ENCODE peak calls at places on chromosomes 3 and 15, in ten cellular contexts. O is A549, B is sigmoid colon, V is suprapubic skin, P is ovary, N is tibial nerve, Q is transverse colon, H is K562, X is GM12878, G is H1. J is an unnamed sample.

GRCh38 chr3:173411288-173412064 is 13.9 kb downstream of the NLGN1 start:
- DNase-seq in O (peak), B (no peak), V (no peak), P (no peak), N (peak), Q (no peak), H (no peak), X (no peak), G (no peak), J (no peak)

GRCh38 chr15:66993090-66993489 is 72.3 kb upstream of the SMAD3 start:
- DNase-seq in O (no peak), B (no peak), V (no peak), P (no peak), N (no peak), Q (no peak), H (no peak), X (no peak), G (no peak), J (no peak)

GRCh38 chr3:9770276-9770812 is 597 bp upstream of the CAMK1 start:
- DNase-seq in O (peak), B (peak), V (peak), P (peak), N (peak), Q (peak), H (no peak), X (no peak), G (peak), J (peak)

GRCh38 chr3:100556656-100557310 is 52.6 kb upstream of the ADGRG7 start:
- DNase-seq in O (no peak), B (no peak), V (no peak), P (no peak), N (peak), Q (no peak), H (no peak), X (no peak), G (no peak), J (no peak)

GRCh38 chr3:64251019-64251418 is 25.8 kb upstream of the PRICKLE2 start:
- DNase-seq in O (peak), B (no peak), V (no peak), P (no peak), N (no peak), Q (no peak), H (no peak), X (no peak), G (no peak), J (no peak)

GRCh38 chr3:110900583-110900982 is 171.0 kb upstream of the NECTIN3 start:
- DNase-seq in O (no peak), B (no peak), V (no peak), P (no peak), N (no peak), Q (no peak), H (no peak), X (no peak), G (no peak), J (no peak)

GRCh38 chr15:90020041-90020735 is 19.1 kb downstream of the ZNF710 start:
- DNase-seq in O (no peak), B (peak), V (no peak), P (no peak), N (no peak), Q (peak), H (no peak), X (no peak), G (no peak), J (no peak)

GRCh38 chr3:181711325-181712135 is at the start of gene SOX2:
- DNase-seq in O (peak), B (peak), V (no peak), P (no peak), N (no peak), Q (peak), H (peak), X (no peak), G (peak), J (peak)

GRCh38 chr3:177792363-177793030 is 595.2 kb upstream of the TBL1XR1 start:
- DNase-seq in O (no peak), B (no peak), V (no peak), P (no peak), N (no peak), Q (no peak), H (no peak), X (no peak), G (no peak), J (no peak)

GRCh38 chr3:33717616-33717865 is 513 bp downstream of the CLASP2 start:
- DNase-seq in O (no peak), B (peak), V (no peak), P (peak), N (peak), Q (peak), H (peak), X (no peak), G (no peak), J (peak)

GRCh38 chr15:51667478-51667877 is 13.8 kb upstream of the SCG3 start:
- DNase-seq in O (no peak), B (no peak), V (no peak), P (no peak), N (no peak), Q (no peak), H (no peak), X (no peak), G (no peak), J (no peak)

GRCh38 chr3:40309925-40310635 is 573 bp downstream of the EIF1B start:
- DNase-seq in O (peak), B (peak), V (peak), P (peak), N (peak), Q (peak), H (peak), X (no peak), G (peak), J (peak)

GRCh38 chr3:129383292-129383860 is 45.1 kb downstream of the EFCAB12 start:
- DNase-seq in O (peak), B (no peak), V (no peak), P (peak), N (peak), Q (peak), H (peak), X (no peak), G (peak), J (peak)

GRCh38 chr3:14478943-14479550 is 61.1 kb downstream of the GRIP2 start:
- DNase-seq in O (no peak), B (no peak), V (no peak), P (peak), N (no peak), Q (no peak), H (no peak), X (no peak), G (no peak), J (no peak)

GRCh38 chr3:39286771-39287170 is 6.9 kb upstream of the CX3CR1 start:
- DNase-seq in O (no peak), B (no peak), V (no peak), P (no peak), N (no peak), Q (no peak), H (no peak), X (no peak), G (no peak), J (no peak)

GRCh38 chr3:100737334-100737733 is 28.0 kb downstream of the TFG start:
- DNase-seq in O (peak), B (no peak), V (no peak), P (no peak), N (no peak), Q (no peak), H (peak), X (no peak), G (no peak), J (no peak)

GRCh38 chr3:71066356-71066755 is 517.2 kb downstream of the FOXP1 start:
- DNase-seq in O (no peak), B (no peak), V (no peak), P (no peak), N (no peak), Q (peak), H (no peak), X (no peak), G (no peak), J (peak)

GRCh38 chr3:69120879-69121464 is 1.4 kb downstream of the LMOD3 start:
- DNase-seq in O (peak), B (peak), V (no peak), P (no peak), N (peak), Q (peak), H (peak), X (peak), G (peak), J (peak)

GRCh38 chr3:112604536-112604935 is 36.4 kb downstream of the CCDC80 start:
- DNase-seq in O (no peak), B (no peak), V (no peak), P (no peak), N (no peak), Q (no peak), H (no peak), X (no peak), G (no peak), J (no peak)

GRCh38 chr3:114498779-114499370 is 205.0 kb downstream of the TIGIT start:
- DNase-seq in O (peak), B (no peak), V (no peak), P (no peak), N (no peak), Q (no peak), H (peak), X (no peak), G (no peak), J (no peak)

GRCh38 chr15:31277335-31278055 is 49.1 kb upstream of the KLF13 start:
- DNase-seq in O (no peak), B (peak), V (peak), P (peak), N (no peak), Q (no peak), H (no peak), X (no peak), G (no peak), J (peak)

GRCh38 chr15:31273258-31273941 is 53.2 kb upstream of the KLF13 start:
- DNase-seq in O (no peak), B (peak), V (peak), P (peak), N (no peak), Q (no peak), H (no peak), X (no peak), G (peak), J (peak)

GRCh38 chr15:31274496-31275330 is 51.9 kb upstream of the KLF13 start:
- DNase-seq in O (no peak), B (peak), V (peak), P (peak), N (no peak), Q (no peak), H (no peak), X (no peak), G (peak), J (peak)

GRCh38 chr15:31276596-31277298 is 49.9 kb upstream of the KLF13 start:
- DNase-seq in O (no peak), B (peak), V (peak), P (peak), N (no peak), Q (peak), H (no peak), X (no peak), G (peak), J (peak)

GRCh38 chr15:31275331-31276262 is 51.0 kb upstream of the KLF13 start:
- DNase-seq in O (no peak), B (peak), V (peak), P (peak), N (no peak), Q (peak), H (no peak), X (no peak), G (peak), J (peak)
- TF ChIP-seq EP300 in O (no peak), B (no peak), V (no peak), P (no peak), N (no peak), Q (no peak), H (no peak), X (no peak), G (no peak), J (no peak)

GRCh38 chr3:197790033-197790432 is 1.0 kb upstream of the LRCH3 start:
- DNase-seq in O (no peak), B (no peak), V (no peak), P (no peak), N (no peak), Q (no peak), H (no peak), X (no peak), G (no peak), J (no peak)
- H3K4me3 ChIP-seq in O (no peak), B (no peak), V (no peak), P (no peak), N (no peak), Q (no peak), H (no peak), X (peak), G (peak), J (no peak)

GRCh38 chr3:151002582-151002981 is 30.1 kb upstream of the CLRN1 start:
- DNase-seq in O (no peak), B (no peak), V (no peak), P (no peak), N (no peak), Q (no peak), H (no peak), X (no peak), G (no peak), J (no peak)
- TF ChIP-seq POLR2A in O (no peak), B (no peak), V (no peak), P (no peak), N (no peak), Q (no peak), H (no peak), X (no peak), G (no peak), J (no peak)

GRCh38 chr15:70195808-70196304 is 98.1 kb upstream of the TLE3 start:
- DNase-seq in O (peak), B (peak), V (no peak), P (peak), N (peak), Q (peak), H (peak), X (no peak), G (no peak), J (peak)
- TF ChIP-seq EP300 in O (no peak), B (no peak), V (no peak), P (no peak), N (no peak), Q (no peak), H (no peak), X (no peak), G (no peak), J (peak)

GRCh38 chr3:158097141-158097540 is 9.1 kb downstream of the SHOX2 start:
- DNase-seq in O (no peak), B (no peak), V (no peak), P (no peak), N (no peak), Q (no peak), H (no peak), X (no peak), G (no peak), J (no peak)

GRCh38 chr3:158094235-158094916 is 11.8 kb downstream of the SHOX2 start:
- DNase-seq in O (no peak), B (no peak), V (no peak), P (no peak), N (peak), Q (no peak), H (no peak), X (no peak), G (peak), J (no peak)

GRCh38 chr3:158093526-158093925 is 12.7 kb downstream of the SHOX2 start:
- DNase-seq in O (no peak), B (no peak), V (no peak), P (no peak), N (no peak), Q (no peak), H (no peak), X (no peak), G (no peak), J (no peak)

GRCh38 chr3:158094917-158095301 is 11.3 kb downstream of the SHOX2 start:
- DNase-seq in O (no peak), B (no peak), V (no peak), P (no peak), N (peak), Q (no peak), H (no peak), X (no peak), G (no peak), J (no peak)

DNA sequence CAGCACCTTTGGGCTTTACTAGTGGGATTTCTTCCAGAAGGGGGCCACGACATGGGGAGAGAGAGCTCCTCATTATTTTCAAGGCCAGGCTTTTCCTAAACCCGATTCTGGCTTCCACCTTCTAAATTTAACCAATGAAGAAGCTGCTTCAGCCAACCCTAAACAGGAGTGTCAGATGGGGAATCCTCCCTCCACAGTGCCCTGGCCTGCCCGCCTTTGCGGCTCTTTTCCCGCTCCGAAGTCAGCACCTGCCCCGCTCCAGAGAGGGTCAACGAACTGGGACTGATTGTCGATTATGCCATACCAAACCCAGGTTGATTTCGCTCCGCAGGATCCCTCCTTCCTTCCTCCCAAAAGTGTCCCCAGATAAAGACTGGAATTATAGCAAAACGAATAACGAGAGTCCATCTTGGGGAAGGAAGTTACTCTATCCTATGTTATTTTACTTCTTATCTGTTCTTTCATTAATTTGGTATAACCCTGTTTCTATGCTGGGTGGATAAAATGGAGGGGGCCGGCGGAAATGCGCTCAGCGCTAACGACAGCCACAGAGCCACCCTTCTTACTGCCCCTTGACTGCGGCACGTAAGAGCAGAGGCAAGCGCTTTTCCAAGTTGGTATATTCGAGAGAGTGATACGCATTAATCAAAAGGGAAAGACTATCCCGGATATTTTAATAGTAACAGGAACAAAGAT is 10.8 kb downstream of the SHOX2 start:
- DNase-seq in O (no peak), B (no peak), V (no peak), P (no peak), N (no peak), Q (no peak), H (no peak), X (no peak), G (peak), J (no peak)
- H3K4me3 ChIP-seq in O (no peak), B (no peak), V (no peak), P (no peak), N (no peak), Q (no peak), H (no peak), X (no peak), G (peak), J (no peak)

DNA sequence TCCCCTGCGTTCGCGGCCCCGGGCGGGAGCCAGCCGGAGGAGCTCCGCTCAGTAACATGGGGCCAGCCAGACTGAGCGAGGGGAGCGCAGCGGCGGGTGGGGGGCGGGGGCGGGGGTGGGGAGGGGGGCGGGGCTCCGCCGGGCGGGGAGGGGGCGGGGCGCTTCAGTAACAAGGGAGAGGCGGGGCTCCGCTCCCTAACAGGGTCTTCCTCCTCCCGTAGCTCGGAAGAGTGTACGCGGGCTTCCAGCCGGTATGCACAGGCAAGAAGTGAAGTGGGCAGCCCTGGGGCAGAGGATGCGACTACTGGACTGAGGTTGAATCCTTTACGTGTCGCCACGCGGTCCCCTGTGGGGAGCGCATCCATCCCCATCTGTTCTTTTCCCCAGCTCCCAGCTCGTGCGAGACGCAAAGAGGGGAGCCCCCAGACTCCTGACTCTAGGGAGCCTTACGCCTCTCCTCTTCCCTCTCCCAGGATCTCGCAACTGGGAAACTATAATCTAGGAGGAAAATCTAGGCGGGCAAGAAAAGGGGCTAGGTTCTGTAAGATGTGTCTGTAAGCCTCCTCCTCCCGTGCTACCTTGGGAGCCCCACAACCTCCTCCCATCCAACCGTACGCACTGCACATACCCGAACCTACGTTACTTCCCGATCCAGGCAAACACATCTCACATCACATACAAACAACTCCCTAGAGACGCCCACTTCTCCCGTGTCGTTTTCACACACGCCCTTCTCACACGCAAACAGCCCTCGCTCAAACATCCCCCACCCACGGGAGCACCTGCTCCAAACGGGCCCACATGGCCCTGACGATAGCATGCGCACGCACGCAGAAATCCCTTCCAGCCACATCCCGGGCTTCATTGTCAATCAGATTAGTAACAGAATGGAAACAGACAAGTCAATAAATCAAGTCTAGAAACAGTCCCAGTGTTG is at the start of gene SHF:
- DNase-seq in O (peak), B (peak), V (peak), P (peak), N (peak), Q (peak), H (peak), X (no peak), G (peak), J (peak)
- TF ChIP-seq POLR2A in O (no peak), B (peak), V (no peak), P (peak), N (no peak), Q (peak), H (no peak), X (peak), G (no peak), J (no peak)

DNA sequence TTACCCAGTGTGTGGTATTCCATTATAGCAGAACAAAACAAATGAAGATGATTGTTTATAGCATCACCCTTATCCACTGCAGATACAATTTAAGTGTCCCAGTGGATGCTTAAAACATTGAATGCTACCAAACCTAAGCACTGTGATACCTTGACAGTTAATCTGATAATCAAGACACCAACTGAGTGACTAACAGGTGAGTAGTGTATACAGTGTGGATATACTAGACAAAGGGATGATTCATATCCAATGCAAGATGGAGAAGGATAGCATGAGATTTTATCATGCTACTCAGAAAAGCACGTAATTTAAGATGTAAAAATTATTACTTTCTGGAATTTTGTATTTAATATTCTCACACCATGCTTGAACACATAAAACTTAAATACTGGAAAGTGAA is 1449.0 kb downstream of the OTOL1 start:
- DNase-seq in O (no peak), B (no peak), V (no peak), P (no peak), N (no peak), Q (no peak), H (no peak), X (no peak), G (no peak), J (no peak)
- TF ChIP-seq EP300 in O (no peak), B (no peak), V (no peak), P (no peak), N (no peak), Q (no peak), H (no peak), X (no peak), G (no peak), J (no peak)

GRCh38 chr15:100468265-100468664 is 60.5 kb downstream of the CERS3 start:
- DNase-seq in O (peak), B (no peak), V (no peak), P (peak), N (peak), Q (no peak), H (no peak), X (no peak), G (no peak), J (no peak)
- H3K4me3 ChIP-seq in O (no peak), B (no peak), V (no peak), P (no peak), N (no peak), Q (no peak), H (no peak), X (no peak), G (no peak), J (no peak)

J was measured in stomach.